ENCODE peak calls at places on chromosome 14, in six cellular contexts. One of them, this sample, is unnamed.

GRCh38 chr14:64507376-64508156 is 3.0 kb downstream of the ZBTB1 start:
- DNase-seq in stimulated activated CD8-positive, alpha-beta memory T cell treated with anti-CD3 and anti-CD28 coated beads, Interleukin-4, amount 100 ng/mL, for 24 hours: no peak
- DNase-seq in K562: peak
- DNase-seq in kidney glomerular epithelial cell: peak
- DNase-seq in HuH-7.5: no peak
- DNase-seq in amniotic stem cell: no peak
- DNase-seq in this sample: no peak

GRCh38 chr14:96486705-96487104 is 15.5 kb upstream of the PAPOLA start:
- DNase-seq in stimulated activated CD8-positive, alpha-beta memory T cell treated with anti-CD3 and anti-CD28 coated beads, Interleukin-4, amount 100 ng/mL, for 24 hours: no peak
- DNase-seq in K562: no peak
- DNase-seq in kidney glomerular epithelial cell: no peak
- DNase-seq in HuH-7.5: no peak
- DNase-seq in amniotic stem cell: no peak
- DNase-seq in this sample: no peak

GRCh38 chr14:49550284-49551184 is 35.6 kb downstream of the RPS29 start:
- DNase-seq in stimulated activated CD8-positive, alpha-beta memory T cell treated with anti-CD3 and anti-CD28 coated beads, Interleukin-4, amount 100 ng/mL, for 24 hours: no peak
- DNase-seq in K562: peak
- DNase-seq in kidney glomerular epithelial cell: peak
- DNase-seq in HuH-7.5: no peak
- DNase-seq in amniotic stem cell: no peak
- DNase-seq in this sample: no peak

GRCh38 chr14:45096218-45096617 is 12.3 kb downstream of the PRPF39 start:
- DNase-seq in stimulated activated CD8-positive, alpha-beta memory T cell treated with anti-CD3 and anti-CD28 coated beads, Interleukin-4, amount 100 ng/mL, for 24 hours: no peak
- DNase-seq in K562: no peak
- DNase-seq in kidney glomerular epithelial cell: no peak
- DNase-seq in HuH-7.5: no peak
- DNase-seq in amniotic stem cell: no peak
- DNase-seq in this sample: no peak

GRCh38 chr14:52117433-52117832 is 48.6 kb upstream of the NID2 start:
- DNase-seq in stimulated activated CD8-positive, alpha-beta memory T cell treated with anti-CD3 and anti-CD28 coated beads, Interleukin-4, amount 100 ng/mL, for 24 hours: no peak
- DNase-seq in K562: no peak
- DNase-seq in kidney glomerular epithelial cell: no peak
- DNase-seq in HuH-7.5: no peak
- DNase-seq in amniotic stem cell: no peak
- DNase-seq in this sample: no peak

GRCh38 chr14:51242545-51243490 is 2.8 kb downstream of the TMX1 start:
- DNase-seq in stimulated activated CD8-positive, alpha-beta memory T cell treated with anti-CD3 and anti-CD28 coated beads, Interleukin-4, amount 100 ng/mL, for 24 hours: no peak
- DNase-seq in K562: no peak
- DNase-seq in kidney glomerular epithelial cell: no peak
- DNase-seq in HuH-7.5: no peak
- DNase-seq in amniotic stem cell: no peak
- DNase-seq in this sample: no peak

GRCh38 chr14:65686761-65687160 is 274.2 kb downstream of the FUT8 start:
- DNase-seq in stimulated activated CD8-positive, alpha-beta memory T cell treated with anti-CD3 and anti-CD28 coated beads, Interleukin-4, amount 100 ng/mL, for 24 hours: no peak
- DNase-seq in K562: no peak
- DNase-seq in kidney glomerular epithelial cell: peak
- DNase-seq in HuH-7.5: no peak
- DNase-seq in amniotic stem cell: no peak
- DNase-seq in this sample: no peak

GRCh38 chr14:75069811-75070145 is 337 bp downstream of the ZC2HC1C start:
- DNase-seq in stimulated activated CD8-positive, alpha-beta memory T cell treated with anti-CD3 and anti-CD28 coated beads, Interleukin-4, amount 100 ng/mL, for 24 hours: no peak
- DNase-seq in K562: no peak
- DNase-seq in kidney glomerular epithelial cell: no peak
- DNase-seq in HuH-7.5: no peak
- DNase-seq in amniotic stem cell: no peak
- DNase-seq in this sample: no peak

GRCh38 chr14:77314043-77314442 is 6.6 kb downstream of the POMT2 start:
- DNase-seq in stimulated activated CD8-positive, alpha-beta memory T cell treated with anti-CD3 and anti-CD28 coated beads, Interleukin-4, amount 100 ng/mL, for 24 hours: no peak
- DNase-seq in K562: no peak
- DNase-seq in kidney glomerular epithelial cell: peak
- DNase-seq in HuH-7.5: no peak
- DNase-seq in amniotic stem cell: peak
- DNase-seq in this sample: no peak

GRCh38 chr14:75290851-75291250 is 12.2 kb downstream of the FOS start:
- DNase-seq in stimulated activated CD8-positive, alpha-beta memory T cell treated with anti-CD3 and anti-CD28 coated beads, Interleukin-4, amount 100 ng/mL, for 24 hours: no peak
- DNase-seq in K562: no peak
- DNase-seq in kidney glomerular epithelial cell: no peak
- DNase-seq in HuH-7.5: no peak
- DNase-seq in amniotic stem cell: no peak
- DNase-seq in this sample: no peak

GRCh38 chr14:55927059-55927458 is 191.2 kb upstream of the PELI2 start:
- DNase-seq in stimulated activated CD8-positive, alpha-beta memory T cell treated with anti-CD3 and anti-CD28 coated beads, Interleukin-4, amount 100 ng/mL, for 24 hours: no peak
- DNase-seq in K562: no peak
- DNase-seq in kidney glomerular epithelial cell: no peak
- DNase-seq in HuH-7.5: no peak
- DNase-seq in amniotic stem cell: no peak
- DNase-seq in this sample: no peak

GRCh38 chr14:49553892-49554291 is 32.3 kb downstream of the RPS29 start:
- DNase-seq in stimulated activated CD8-positive, alpha-beta memory T cell treated with anti-CD3 and anti-CD28 coated beads, Interleukin-4, amount 100 ng/mL, for 24 hours: no peak
- DNase-seq in K562: no peak
- DNase-seq in kidney glomerular epithelial cell: no peak
- DNase-seq in HuH-7.5: no peak
- DNase-seq in amniotic stem cell: no peak
- DNase-seq in this sample: no peak

GRCh38 chr14:104937161-104937560 is 12.5 kb downstream of the PLD4 start:
- DNase-seq in stimulated activated CD8-positive, alpha-beta memory T cell treated with anti-CD3 and anti-CD28 coated beads, Interleukin-4, amount 100 ng/mL, for 24 hours: no peak
- DNase-seq in K562: no peak
- DNase-seq in kidney glomerular epithelial cell: no peak
- DNase-seq in HuH-7.5: no peak
- DNase-seq in amniotic stem cell: no peak
- DNase-seq in this sample: no peak

GRCh38 chr14:85532981-85533820 is 3.3 kb downstream of the FLRT2 start:
- DNase-seq in stimulated activated CD8-positive, alpha-beta memory T cell treated with anti-CD3 and anti-CD28 coated beads, Interleukin-4, amount 100 ng/mL, for 24 hours: no peak
- DNase-seq in K562: no peak
- DNase-seq in kidney glomerular epithelial cell: peak
- DNase-seq in HuH-7.5: peak
- DNase-seq in amniotic stem cell: peak
- DNase-seq in this sample: no peak

GRCh38 chr14:90019824-90020523 is 41.8 kb upstream of the KCNK13 start:
- DNase-seq in stimulated activated CD8-positive, alpha-beta memory T cell treated with anti-CD3 and anti-CD28 coated beads, Interleukin-4, amount 100 ng/mL, for 24 hours: no peak
- DNase-seq in K562: peak
- DNase-seq in kidney glomerular epithelial cell: no peak
- DNase-seq in HuH-7.5: no peak
- DNase-seq in amniotic stem cell: no peak
- DNase-seq in this sample: no peak

GRCh38 chr14:99036594-99037293 is 235.3 kb downstream of the BCL11B start:
- DNase-seq in stimulated activated CD8-positive, alpha-beta memory T cell treated with anti-CD3 and anti-CD28 coated beads, Interleukin-4, amount 100 ng/mL, for 24 hours: no peak
- DNase-seq in K562: no peak
- DNase-seq in kidney glomerular epithelial cell: no peak
- DNase-seq in HuH-7.5: no peak
- DNase-seq in amniotic stem cell: no peak
- DNase-seq in this sample: no peak

GRCh38 chr14:104806625-104807465 is 5.9 kb downstream of the ZBTB42 start:
- DNase-seq in stimulated activated CD8-positive, alpha-beta memory T cell treated with anti-CD3 and anti-CD28 coated beads, Interleukin-4, amount 100 ng/mL, for 24 hours: no peak
- DNase-seq in K562: no peak
- DNase-seq in kidney glomerular epithelial cell: no peak
- DNase-seq in HuH-7.5: no peak
- DNase-seq in amniotic stem cell: no peak
- DNase-seq in this sample: no peak

GRCh38 chr14:32666310-32666709 is 272.4 kb upstream of the NPAS3 start:
- DNase-seq in stimulated activated CD8-positive, alpha-beta memory T cell treated with anti-CD3 and anti-CD28 coated beads, Interleukin-4, amount 100 ng/mL, for 24 hours: no peak
- DNase-seq in K562: no peak
- DNase-seq in kidney glomerular epithelial cell: no peak
- DNase-seq in HuH-7.5: no peak
- DNase-seq in amniotic stem cell: no peak
- DNase-seq in this sample: no peak

GRCh38 chr14:94378527-94379290 is 9.7 kb downstream of the SERPINA1 start:
- DNase-seq in stimulated activated CD8-positive, alpha-beta memory T cell treated with anti-CD3 and anti-CD28 coated beads, Interleukin-4, amount 100 ng/mL, for 24 hours: no peak
- DNase-seq in K562: no peak
- DNase-seq in kidney glomerular epithelial cell: no peak
- DNase-seq in HuH-7.5: no peak
- DNase-seq in amniotic stem cell: no peak
- DNase-seq in this sample: no peak

GRCh38 chr14:70934084-70934483 is 26.8 kb downstream of the PCNX1 start:
- DNase-seq in stimulated activated CD8-positive, alpha-beta memory T cell treated with anti-CD3 and anti-CD28 coated beads, Interleukin-4, amount 100 ng/mL, for 24 hours: no peak
- DNase-seq in K562: no peak
- DNase-seq in kidney glomerular epithelial cell: no peak
- DNase-seq in HuH-7.5: no peak
- DNase-seq in amniotic stem cell: no peak
- DNase-seq in this sample: no peak

GRCh38 chr14:38662781-38663180 is 406.9 kb upstream of the CLEC14A start:
- DNase-seq in stimulated activated CD8-positive, alpha-beta memory T cell treated with anti-CD3 and anti-CD28 coated beads, Interleukin-4, amount 100 ng/mL, for 24 hours: no peak
- DNase-seq in K562: no peak
- DNase-seq in kidney glomerular epithelial cell: no peak
- DNase-seq in HuH-7.5: no peak
- DNase-seq in amniotic stem cell: no peak
- DNase-seq in this sample: no peak

GRCh38 chr14:84750763-84751554 is 779.0 kb upstream of the FLRT2 start:
- DNase-seq in stimulated activated CD8-positive, alpha-beta memory T cell treated with anti-CD3 and anti-CD28 coated beads, Interleukin-4, amount 100 ng/mL, for 24 hours: no peak
- DNase-seq in K562: no peak
- DNase-seq in kidney glomerular epithelial cell: peak
- DNase-seq in HuH-7.5: no peak
- DNase-seq in amniotic stem cell: no peak
- DNase-seq in this sample: peak

GRCh38 chr14:39267592-39268112 is 33.9 kb downstream of the MIA2 start:
- DNase-seq in stimulated activated CD8-positive, alpha-beta memory T cell treated with anti-CD3 and anti-CD28 coated beads, Interleukin-4, amount 100 ng/mL, for 24 hours: no peak
- DNase-seq in K562: no peak
- DNase-seq in kidney glomerular epithelial cell: peak
- DNase-seq in HuH-7.5: no peak
- DNase-seq in amniotic stem cell: peak
- DNase-seq in this sample: no peak

GRCh38 chr14:31937730-31938346 is 139.3 kb upstream of the ARHGAP5 start:
- DNase-seq in stimulated activated CD8-positive, alpha-beta memory T cell treated with anti-CD3 and anti-CD28 coated beads, Interleukin-4, amount 100 ng/mL, for 24 hours: peak
- DNase-seq in K562: peak
- DNase-seq in kidney glomerular epithelial cell: peak
- DNase-seq in HuH-7.5: peak
- DNase-seq in amniotic stem cell: peak
- DNase-seq in this sample: no peak

GRCh38 chr14:91911474-91912032 is 35.9 kb downstream of the FBLN5 start:
- DNase-seq in stimulated activated CD8-positive, alpha-beta memory T cell treated with anti-CD3 and anti-CD28 coated beads, Interleukin-4, amount 100 ng/mL, for 24 hours: no peak
- DNase-seq in K562: peak
- DNase-seq in kidney glomerular epithelial cell: peak
- DNase-seq in HuH-7.5: peak
- DNase-seq in amniotic stem cell: no peak
- DNase-seq in this sample: no peak

GRCh38 chr14:105481886-105482454 is 4.7 kb upstream of the CRIP1 start:
- DNase-seq in stimulated activated CD8-positive, alpha-beta memory T cell treated with anti-CD3 and anti-CD28 coated beads, Interleukin-4, amount 100 ng/mL, for 24 hours: peak
- DNase-seq in K562: peak
- DNase-seq in kidney glomerular epithelial cell: peak
- DNase-seq in HuH-7.5: peak
- DNase-seq in amniotic stem cell: peak
- DNase-seq in this sample: peak

GRCh38 chr14:71103662-71104484 is 196.6 kb downstream of the PCNX1 start:
- DNase-seq in stimulated activated CD8-positive, alpha-beta memory T cell treated with anti-CD3 and anti-CD28 coated beads, Interleukin-4, amount 100 ng/mL, for 24 hours: no peak
- DNase-seq in K562: peak
- DNase-seq in kidney glomerular epithelial cell: peak
- DNase-seq in HuH-7.5: no peak
- DNase-seq in amniotic stem cell: peak
- DNase-seq in this sample: no peak

GRCh38 chr14:67442139-67442906 is 30.4 kb upstream of the PLEK2 start:
- DNase-seq in stimulated activated CD8-positive, alpha-beta memory T cell treated with anti-CD3 and anti-CD28 coated beads, Interleukin-4, amount 100 ng/mL, for 24 hours: no peak
- DNase-seq in K562: no peak
- DNase-seq in kidney glomerular epithelial cell: no peak
- DNase-seq in HuH-7.5: no peak
- DNase-seq in amniotic stem cell: no peak
- DNase-seq in this sample: no peak

GRCh38 chr14:106848330-106849121 is 1322.1 kb downstream of the TMEM121 start:
- DNase-seq in stimulated activated CD8-positive, alpha-beta memory T cell treated with anti-CD3 and anti-CD28 coated beads, Interleukin-4, amount 100 ng/mL, for 24 hours: no peak
- DNase-seq in K562: no peak
- DNase-seq in kidney glomerular epithelial cell: peak
- DNase-seq in HuH-7.5: no peak
- DNase-seq in amniotic stem cell: no peak
- DNase-seq in this sample: no peak

GRCh38 chr14:104145826-104146642 is 7.6 kb downstream of the KIF26A start:
- DNase-seq in stimulated activated CD8-positive, alpha-beta memory T cell treated with anti-CD3 and anti-CD28 coated beads, Interleukin-4, amount 100 ng/mL, for 24 hours: no peak
- DNase-seq in K562: no peak
- DNase-seq in kidney glomerular epithelial cell: no peak
- DNase-seq in HuH-7.5: no peak
- DNase-seq in amniotic stem cell: no peak
- DNase-seq in this sample: no peak